ENCODE peak calls at places on chromosomes 3 and 15, in five cellular contexts. O, V, Q, W and D are unnamed samples.

GRCh38 chr3:111701292-111701906 is 106.3 kb upstream of the ZBED2 start:
- DNase-seq in O (no peak), V (no peak), Q (no peak), W (no peak), D (no peak)

GRCh38 chr3:56801151-56801596 is 575 bp downstream of the ARHGEF3 start:
- DNase-seq in O (no peak), V (no peak), Q (no peak), W (no peak), D (peak)

GRCh38 chr3:69823710-69824109 is 84.4 kb downstream of the MITF start:
- DNase-seq in O (no peak), V (no peak), Q (no peak), W (no peak), D (no peak)

GRCh38 chr3:121822973-121823372 is 11.9 kb downstream of the IQCB1 start:
- DNase-seq in O (no peak), V (no peak), Q (no peak), W (no peak), D (no peak)

GRCh38 chr15:34987982-34988873 is at the start of gene ZNF770:
- DNase-seq in O (no peak), V (peak), Q (peak), W (peak), D (peak)

GRCh38 chr3:126134219-126134975 is 46.0 kb downstream of the ALDH1L1 start:
- DNase-seq in O (peak), V (peak), Q (peak), W (peak), D (peak)

GRCh38 chr15:78408961-78409360 is 29.1 kb upstream of the IREB2 start:
- DNase-seq in O (no peak), V (no peak), Q (no peak), W (no peak), D (no peak)

GRCh38 chr15:81235781-81236507 is 39.3 kb downstream of the IL16 start:
- DNase-seq in O (no peak), V (no peak), Q (no peak), W (no peak), D (no peak)

DNA sequence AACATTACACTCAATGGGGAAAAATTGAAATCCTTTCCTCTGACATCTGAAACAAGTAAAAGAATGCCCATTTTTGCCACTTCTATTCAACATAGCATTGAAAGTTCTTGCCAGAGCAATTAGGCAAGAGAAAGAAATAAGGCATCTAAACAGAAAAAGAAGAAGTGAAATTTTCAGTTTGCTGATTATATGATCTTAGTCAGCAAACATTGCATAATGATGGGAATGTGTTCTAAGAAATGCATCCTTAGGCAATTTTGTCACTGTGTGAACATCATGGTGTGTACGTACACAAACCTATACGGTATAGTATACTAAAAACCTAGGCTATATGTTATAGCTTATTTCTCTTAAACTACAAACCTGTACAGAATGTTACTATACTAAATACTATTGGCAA is 278.0 kb downstream of the CGGBP1 start:
- DNase-seq in O (no peak), V (no peak), Q (no peak), W (no peak), D (no peak)
- TF ChIP-seq CTCF in O (no peak), V (no peak), Q (no peak), W (no peak), D (no peak)

DNA sequence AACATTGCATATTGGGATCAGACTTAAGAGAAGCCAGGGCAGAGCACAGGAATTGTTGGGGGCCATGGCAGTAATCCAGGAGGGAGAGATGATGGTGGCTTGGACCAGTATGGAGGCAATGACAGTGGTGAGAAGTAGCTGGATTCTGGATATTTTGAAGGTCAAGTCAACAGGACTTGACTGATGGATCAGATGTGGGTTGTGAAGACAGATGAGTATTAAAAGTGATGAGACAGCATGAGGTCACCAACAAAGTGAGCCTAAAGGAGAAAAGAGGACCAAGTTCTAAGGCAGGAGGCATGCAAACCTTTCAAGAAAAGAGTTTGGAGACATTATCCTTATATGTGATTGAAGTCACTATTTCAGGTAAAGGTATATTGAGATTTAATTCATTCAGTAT is 56.6 kb upstream of the TIPARP start:
- DNase-seq in O (no peak), V (no peak), Q (no peak), W (no peak), D (no peak)
- TF ChIP-seq CTCF in O (no peak), V (no peak), Q (no peak), W (no peak), D (no peak)

GRCh38 chr3:99549918-99550603 is 88.3 kb upstream of the COL8A1 start:
- DNase-seq in O (no peak), V (no peak), Q (no peak), W (no peak), D (no peak)

GRCh38 chr3:99545941-99546580 is 92.3 kb upstream of the COL8A1 start:
- DNase-seq in O (no peak), V (no peak), Q (no peak), W (no peak), D (no peak)

GRCh38 chr3:99549220-99549619 is 89.2 kb upstream of the COL8A1 start:
- DNase-seq in O (no peak), V (no peak), Q (no peak), W (no peak), D (no peak)

GRCh38 chr3:99548674-99549073 is 89.7 kb upstream of the COL8A1 start:
- DNase-seq in O (no peak), V (no peak), Q (no peak), W (no peak), D (no peak)

DNA sequence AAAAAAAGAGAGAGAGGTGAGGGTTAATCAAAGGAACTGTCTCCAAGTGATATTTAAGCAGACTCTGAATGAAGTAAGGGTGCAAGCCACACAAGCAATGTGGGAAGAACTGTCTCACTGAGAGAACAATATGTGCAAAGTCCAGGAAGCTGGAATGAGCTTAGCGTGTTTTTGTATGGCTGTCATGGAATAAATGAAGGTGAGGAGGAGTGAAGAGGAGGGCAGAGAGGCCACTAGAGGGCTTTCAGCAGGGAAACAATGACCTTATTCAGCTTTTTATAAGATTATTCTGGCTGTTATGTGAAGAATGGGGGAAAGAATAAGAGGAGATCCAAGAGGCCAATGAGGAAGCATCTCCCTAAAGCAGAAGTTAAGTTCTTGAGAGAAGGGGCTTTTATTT is 86.9 kb upstream of the COL8A1 start:
- DNase-seq in O (no peak), V (no peak), Q (no peak), W (no peak), D (no peak)
- TF ChIP-seq CTCF in O (peak), V (no peak), Q (no peak), W (no peak), D (no peak)

DNA sequence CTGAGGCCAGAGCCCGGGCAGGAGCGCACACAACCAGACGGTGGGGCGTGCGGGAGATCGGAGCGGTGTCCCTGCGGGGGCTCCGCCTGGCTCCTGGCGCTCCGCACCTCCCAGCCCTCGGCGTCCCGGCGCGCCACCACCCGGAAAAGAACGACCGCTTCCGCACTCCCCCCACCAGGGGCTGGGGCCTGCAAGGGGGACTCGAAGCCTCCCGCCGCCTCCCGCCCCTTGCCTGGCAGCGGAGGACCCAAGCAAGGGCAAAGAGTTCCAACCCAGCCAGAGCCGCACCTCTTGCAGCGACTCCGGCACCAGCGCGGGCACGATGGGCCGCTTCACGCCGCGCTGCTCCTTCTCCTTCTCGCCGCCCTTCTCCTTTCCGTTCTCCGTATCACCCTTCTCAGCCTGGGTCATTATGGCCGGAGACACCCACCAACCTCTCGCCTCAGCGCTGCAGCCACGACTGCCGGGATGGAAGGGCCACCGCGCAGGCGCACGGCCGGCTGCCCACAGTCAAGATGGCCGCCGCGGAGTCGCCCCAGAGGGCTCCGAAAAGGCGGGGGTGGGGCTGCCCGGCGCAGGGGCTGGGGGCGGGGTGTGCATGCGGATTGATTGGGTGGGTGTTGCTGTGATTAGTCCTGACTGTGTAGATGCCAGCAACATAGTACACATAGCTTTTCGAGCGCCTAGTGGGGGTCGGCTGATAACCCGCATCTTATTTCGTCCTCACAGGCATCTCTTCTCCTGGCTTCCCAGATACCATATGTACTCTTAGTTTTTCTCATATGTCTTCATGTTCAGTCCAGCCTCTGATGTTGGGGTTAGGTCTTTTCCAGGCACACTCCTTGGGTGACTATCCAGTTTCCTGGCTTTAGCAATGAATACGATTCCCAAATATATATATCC is at the start of gene ACTR8:
- DNase-seq in O (no peak), V (peak), Q (peak), W (peak), D (peak)
- TF ChIP-seq CTCF in O (no peak), V (peak), Q (no peak), W (no peak), D (no peak)

GRCh38 chr3:142129516-142130171 is 19.7 kb downstream of the TFDP2 start:
- DNase-seq in O (no peak), V (no peak), Q (no peak), W (no peak), D (no peak)
- TF ChIP-seq CTCF in O (no peak), V (peak), Q (peak), W (no peak), D (no peak)

GRCh38 chr3:36893137-36893557 is 51.7 kb downstream of the TRANK1 start:
- DNase-seq in O (no peak), V (no peak), Q (no peak), W (no peak), D (no peak)

GRCh38 chr3:36894924-36895323 is 49.9 kb downstream of the TRANK1 start:
- DNase-seq in O (no peak), V (no peak), Q (no peak), W (no peak), D (no peak)

GRCh38 chr3:36892457-36893136 is 52.3 kb downstream of the TRANK1 start:
- DNase-seq in O (no peak), V (no peak), Q (no peak), W (no peak), D (no peak)

GRCh38 chr3:36891651-36892268 is 53.1 kb downstream of the TRANK1 start:
- DNase-seq in O (no peak), V (no peak), Q (no peak), W (peak), D (no peak)

DNA sequence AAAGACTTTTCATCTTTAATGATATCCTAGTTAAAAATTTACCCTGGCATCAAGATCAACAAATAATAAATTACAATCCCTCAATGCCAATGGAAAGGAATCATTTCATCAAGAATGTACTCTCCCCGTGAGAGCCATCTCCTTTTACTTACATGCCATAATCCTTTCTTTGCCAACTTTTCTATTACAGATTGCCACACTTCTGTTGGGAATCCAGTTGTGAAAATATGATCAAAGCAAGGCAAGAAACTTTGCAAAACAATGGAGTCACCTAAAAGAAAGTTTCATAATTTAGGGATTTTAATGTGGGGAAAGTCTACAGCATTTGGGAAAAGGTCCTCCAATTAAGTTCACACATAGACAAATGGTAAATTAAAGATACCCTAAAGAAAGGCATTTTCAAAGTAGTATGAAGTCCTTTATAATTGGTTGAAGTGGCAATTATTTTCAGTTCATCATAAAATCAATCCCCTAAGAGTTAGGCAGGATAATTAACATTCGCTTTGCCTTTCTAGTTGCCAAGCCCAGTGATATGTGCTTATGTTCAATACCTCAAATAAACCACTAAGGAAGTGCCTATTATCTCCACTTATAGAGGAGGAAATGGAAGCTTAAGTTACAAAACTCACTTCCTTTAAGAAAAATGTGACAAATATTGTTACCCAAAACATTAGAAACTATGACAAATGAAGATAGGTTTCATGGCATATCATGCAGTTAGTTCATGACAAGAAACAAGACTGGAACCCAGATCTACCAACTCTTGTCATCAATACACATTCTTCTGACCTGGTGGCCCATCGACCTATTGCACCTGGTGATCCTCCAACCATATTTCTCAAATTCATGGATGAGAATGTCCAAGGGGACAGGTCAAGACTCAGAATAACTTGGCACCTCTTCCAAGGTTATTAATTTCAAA is 49.1 kb downstream of the TRANK1 start:
- DNase-seq in O (no peak), V (no peak), Q (no peak), W (no peak), D (no peak)
- TF ChIP-seq CTCF in O (no peak), V (no peak), Q (no peak), W (no peak), D (no peak)

DNA sequence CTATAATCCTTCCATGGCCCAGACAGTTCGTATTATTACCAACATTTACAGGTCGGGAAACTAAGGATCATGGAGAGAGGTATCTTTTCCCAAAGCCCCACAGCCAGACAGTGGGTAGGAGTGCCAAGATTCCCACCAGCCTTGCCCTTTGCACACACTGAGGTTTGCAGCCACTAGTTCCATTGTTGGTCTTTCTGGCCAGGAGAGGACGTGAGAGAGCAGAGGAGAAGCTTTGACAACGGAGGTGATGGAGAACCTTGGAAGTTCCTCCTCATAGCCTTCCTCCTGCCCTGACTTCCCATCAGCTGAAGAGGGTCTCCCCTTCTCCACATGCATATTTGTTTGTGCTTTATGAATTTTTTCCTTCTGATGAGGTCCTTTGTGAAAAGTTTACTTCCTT is 50.5 kb upstream of the PLCL2 start:
- DNase-seq in O (no peak), V (no peak), Q (no peak), W (no peak), D (no peak)
- TF ChIP-seq CTCF in O (no peak), V (no peak), Q (no peak), W (no peak), D (no peak)

DNA sequence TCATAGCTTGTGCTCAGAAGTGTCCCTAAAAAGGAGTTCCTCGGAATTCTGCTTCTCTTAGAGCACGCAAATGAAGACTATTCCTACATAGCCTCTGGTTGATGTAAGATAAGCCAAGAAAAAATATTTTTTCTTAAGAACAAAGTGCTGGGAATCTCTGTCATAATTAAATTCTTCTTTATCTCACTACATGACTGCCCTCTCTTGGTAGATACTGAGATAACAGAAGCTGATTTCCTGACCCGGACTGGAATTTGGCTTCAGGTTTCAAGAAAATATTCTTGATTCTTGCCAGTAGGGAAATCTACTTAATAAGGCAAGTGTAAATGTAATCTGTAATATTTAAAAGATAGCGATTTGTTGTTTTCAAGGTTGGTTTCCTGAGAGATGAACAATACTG is 31.3 kb upstream of the SETMAR start:
- DNase-seq in O (no peak), V (no peak), Q (no peak), W (no peak), D (no peak)
- TF ChIP-seq CTCF in O (no peak), V (peak), Q (no peak), W (no peak), D (no peak)